ENCODE peak calls at places on chromosomes 6 and 20, in five cellular contexts. One of them, this sample, is unnamed.

GRCh38 chr20:3729811-3730550 is 2.5 kb upstream of the HSPA12B start:
- ATAC-seq in HepG2: no peak
- ATAC-seq in body of pancreas: no peak
- ATAC-seq in CD8-positive, alpha-beta T cell: no peak
- ATAC-seq in lower lobe of right lung: no peak
- ATAC-seq in this sample: no peak

GRCh38 chr20:43799741-43800140 is 72.9 kb upstream of the GTSF1L start:
- ATAC-seq in body of pancreas: no peak
- ATAC-seq in HepG2: no peak
- ATAC-seq in CD8-positive, alpha-beta T cell: no peak
- ATAC-seq in lower lobe of right lung: no peak
- ATAC-seq in this sample: no peak

GRCh38 chr6:42420741-42421140 is 31.0 kb downstream of the TRERF1 start:
- ATAC-seq in body of pancreas: no peak
- ATAC-seq in CD8-positive, alpha-beta T cell: no peak
- ATAC-seq in lower lobe of right lung: no peak
- ATAC-seq in HepG2: no peak
- ATAC-seq in this sample: no peak

GRCh38 chr6:152233547-152234320 is 403.4 kb downstream of the SYNE1 start:
- ATAC-seq in CD8-positive, alpha-beta T cell: peak
- ATAC-seq in lower lobe of right lung: no peak
- ATAC-seq in body of pancreas: no peak
- ATAC-seq in HepG2: no peak
- ATAC-seq in this sample: no peak

GRCh38 chr6:135094403-135094821 is 39.8 kb upstream of the HBS1L start:
- ATAC-seq in HepG2: no peak
- ATAC-seq in body of pancreas: no peak
- ATAC-seq in lower lobe of right lung: no peak
- ATAC-seq in CD8-positive, alpha-beta T cell: peak
- ATAC-seq in this sample: no peak

GRCh38 chr20:35463455-35464300 is 8.3 kb downstream of the CEP250 start:
- ATAC-seq in lower lobe of right lung: peak
- ATAC-seq in HepG2: peak
- ATAC-seq in body of pancreas: peak
- ATAC-seq in CD8-positive, alpha-beta T cell: peak
- ATAC-seq in this sample: peak

GRCh38 chr6:14276066-14276465 is 158.5 kb downstream of the CD83 start:
- ATAC-seq in body of pancreas: peak
- ATAC-seq in HepG2: no peak
- ATAC-seq in CD8-positive, alpha-beta T cell: no peak
- ATAC-seq in lower lobe of right lung: no peak
- ATAC-seq in this sample: no peak

GRCh38 chr6:108127826-108128225 is 38.0 kb upstream of the NR2E1 start:
- ATAC-seq in lower lobe of right lung: peak
- ATAC-seq in HepG2: peak
- ATAC-seq in CD8-positive, alpha-beta T cell: no peak
- ATAC-seq in body of pancreas: peak
- ATAC-seq in this sample: no peak

GRCh38 chr6:123802697-123803455 is 789 bp upstream of the NKAIN2 start:
- ATAC-seq in lower lobe of right lung: peak
- ATAC-seq in HepG2: peak
- ATAC-seq in body of pancreas: peak
- ATAC-seq in CD8-positive, alpha-beta T cell: peak
- ATAC-seq in this sample: peak

GRCh38 chr6:43774776-43775583 is 5.0 kb downstream of the VEGFA start:
- ATAC-seq in lower lobe of right lung: peak
- ATAC-seq in CD8-positive, alpha-beta T cell: peak
- ATAC-seq in body of pancreas: peak
- ATAC-seq in HepG2: peak
- ATAC-seq in this sample: peak

GRCh38 chr6:161644521-161644920 is 370.7 kb upstream of the AGPAT4 start:
- ATAC-seq in HepG2: no peak
- ATAC-seq in lower lobe of right lung: no peak
- ATAC-seq in CD8-positive, alpha-beta T cell: no peak
- ATAC-seq in body of pancreas: no peak
- ATAC-seq in this sample: no peak

DNA sequence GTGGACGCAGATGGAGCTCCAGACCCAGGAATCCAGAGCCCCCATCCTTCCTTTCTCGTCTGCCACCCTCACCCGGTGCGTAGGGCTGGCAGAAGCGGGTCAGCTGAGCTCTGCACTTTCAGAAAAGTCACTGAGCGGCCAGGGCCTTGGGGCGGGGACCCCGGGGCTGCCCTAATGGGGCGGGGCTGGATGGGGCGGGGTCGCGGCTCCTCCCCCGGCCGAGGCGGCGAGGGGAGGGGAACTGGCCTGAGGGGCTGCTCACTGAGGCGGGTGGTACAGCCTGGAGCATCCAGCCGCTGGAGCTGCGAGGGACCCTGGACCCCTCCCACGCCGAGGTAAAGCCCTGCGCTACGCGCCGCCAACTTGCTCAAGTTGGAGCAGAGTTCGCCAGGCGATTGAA is at the start of the genes DEFB124 and REM1:
- ATAC-seq in HepG2: peak
- ATAC-seq in body of pancreas: no peak
- ATAC-seq in lower lobe of right lung: peak
- ATAC-seq in CD8-positive, alpha-beta T cell: no peak
- ATAC-seq in this sample: peak
- H3K4me3 ChIP-seq in HepG2: no peak
- H3K4me3 ChIP-seq in body of pancreas: no peak
- H3K4me3 ChIP-seq in lower lobe of right lung: peak
- H3K4me3 ChIP-seq in CD8-positive, alpha-beta T cell: no peak
- H3K4me3 ChIP-seq in this sample: peak

DNA sequence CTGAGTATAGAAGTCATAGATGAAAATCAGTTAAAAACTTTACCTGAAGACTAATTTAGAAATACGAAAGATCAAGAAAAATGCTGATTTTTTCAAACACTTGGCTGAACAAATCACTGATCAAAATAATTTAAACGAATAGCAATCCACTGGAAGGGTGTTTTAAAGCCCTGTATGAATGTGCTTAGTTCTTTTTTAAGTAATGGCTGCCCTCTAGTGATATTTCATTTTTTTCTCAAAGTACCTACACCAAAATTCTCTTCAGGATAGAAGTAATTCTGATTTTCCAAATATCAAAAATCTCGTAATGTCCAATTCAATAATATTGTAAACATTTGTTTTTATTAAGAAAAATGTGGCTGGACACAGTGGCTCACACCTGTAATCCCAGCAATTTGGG is 32.5 kb downstream of the AKAP7 start:
- ATAC-seq in body of pancreas: no peak
- ATAC-seq in lower lobe of right lung: no peak
- ATAC-seq in CD8-positive, alpha-beta T cell: no peak
- ATAC-seq in HepG2: no peak
- ATAC-seq in this sample: no peak
- TF ChIP-seq CTCF in body of pancreas: no peak
- TF ChIP-seq CTCF in lower lobe of right lung: no peak
- TF ChIP-seq CTCF in CD8-positive, alpha-beta T cell: no peak
- TF ChIP-seq CTCF in HepG2: peak
- TF ChIP-seq CTCF in this sample: no peak

GRCh38 chr6:144285798-144286502 is 815 bp downstream of the UTRN start:
- ATAC-seq in lower lobe of right lung: peak
- ATAC-seq in HepG2: peak
- ATAC-seq in CD8-positive, alpha-beta T cell: peak
- ATAC-seq in body of pancreas: peak
- ATAC-seq in this sample: peak
- H3K27ac ChIP-seq in lower lobe of right lung: peak
- H3K27ac ChIP-seq in HepG2: peak
- H3K27ac ChIP-seq in CD8-positive, alpha-beta T cell: no peak
- H3K27ac ChIP-seq in body of pancreas: peak
- H3K27ac ChIP-seq in this sample: peak

GRCh38 chr20:62972270-62973032 is 19.9 kb downstream of the SLC17A9 start:
- ATAC-seq in HepG2: peak
- ATAC-seq in lower lobe of right lung: peak
- ATAC-seq in CD8-positive, alpha-beta T cell: peak
- ATAC-seq in body of pancreas: peak
- ATAC-seq in this sample: peak
- H3K4me3 ChIP-seq in HepG2: peak
- H3K4me3 ChIP-seq in lower lobe of right lung: peak
- H3K4me3 ChIP-seq in CD8-positive, alpha-beta T cell: peak
- H3K4me3 ChIP-seq in body of pancreas: no peak
- H3K4me3 ChIP-seq in this sample: no peak

GRCh38 chr6:144406796-144407195 is 121.7 kb downstream of the UTRN start:
- ATAC-seq in body of pancreas: no peak
- ATAC-seq in lower lobe of right lung: no peak
- ATAC-seq in HepG2: no peak
- ATAC-seq in CD8-positive, alpha-beta T cell: no peak
- ATAC-seq in this sample: no peak
- TF ChIP-seq CTCF in body of pancreas: no peak
- TF ChIP-seq CTCF in lower lobe of right lung: no peak
- TF ChIP-seq CTCF in HepG2: no peak
- TF ChIP-seq CTCF in CD8-positive, alpha-beta T cell: no peak
- TF ChIP-seq CTCF in this sample: no peak